ENCODE peak calls at places on chromosome 22, in four cellular contexts. D, N, R and J are unnamed samples.

GRCh38 chr22:46354993-46355305 is 19.4 kb downstream of the TRMU start:
- DNase-seq in D (no peak), N (no peak), R (no peak), J (no peak)

GRCh38 chr22:30159561-30160353 is 79.5 kb downstream of the HORMAD2 start:
- DNase-seq in D (peak; percentile 85), N (no peak), R (peak; percentile 64), J (no peak)

GRCh38 chr22:17366830-17367229 is 2.4 kb upstream of the CECR2 start:
- DNase-seq in D (peak; percentile 68), N (no peak), R (peak; percentile 33), J (peak; percentile 35)

GRCh38 chr22:46769191-46769675 is 6.8 kb downstream of the TBC1D22A start:
- DNase-seq in D (no peak), N (no peak), R (no peak), J (no peak)

GRCh38 chr22:50528682-50529415 is 963 bp downstream of the TYMP start:
- DNase-seq in D (no peak), N (no peak), R (no peak), J (no peak)

GRCh38 chr22:39940757-39941305 is 19.4 kb upstream of the TMA7B start:
- DNase-seq in D (no peak), N (peak; percentile 60), R (no peak), J (no peak)

GRCh38 chr22:20741008-20741633 is 32.8 kb upstream of the SERPIND1 start:
- DNase-seq in D (no peak), N (no peak), R (no peak), J (no peak)

GRCh38 chr22:32910358-32910757 is 108.9 kb downstream of the TIMP3 start:
- DNase-seq in D (no peak), N (no peak), R (no peak), J (no peak)

GRCh38 chr22:27918351-27919221 is 470 bp downstream of the PITPNB start:
- DNase-seq in D (peak; percentile 59), N (peak; percentile 50), R (peak; percentile 41), J (peak; percentile 61)

GRCh38 chr22:33898121-33898520 is 22.2 kb downstream of the LARGE1 start:
- DNase-seq in D (no peak), N (no peak), R (no peak), J (no peak)

GRCh38 chr22:34414467-34415440 is 494.5 kb upstream of the LARGE1 start:
- DNase-seq in D (peak; percentile 1), N (no peak), R (peak; percentile 66), J (peak; percentile 79)

GRCh38 chr22:17891427-17892167 is 117.3 kb upstream of the BID start:
- DNase-seq in D (no peak), N (no peak), R (no peak), J (peak; percentile 61)

GRCh38 chr22:46843691-46844297 is 81.3 kb downstream of the TBC1D22A start:
- DNase-seq in D (no peak), N (no peak), R (no peak), J (no peak)

GRCh38 chr22:23108324-23109078 is 33.3 kb downstream of the RSPH14 start:
- DNase-seq in D (no peak), N (no peak), R (no peak), J (no peak)
- H3K27ac ChIP-seq in D (no peak overlapping the region), N (no peak overlapping the region), R (no peak overlapping the region), J (peak overlapping the region; percentile 92)

GRCh38 chr22:35837328-35837727 is 119.7 kb downstream of the APOL5 start:
- DNase-seq in D (no peak), N (no peak), R (no peak), J (no peak)

GRCh38 chr22:35830305-35830704 is 112.6 kb downstream of the APOL5 start:
- DNase-seq in D (no peak), N (no peak), R (no peak), J (no peak)

GRCh38 chr22:35835267-35835997 is 117.8 kb downstream of the APOL5 start:
- DNase-seq in D (no peak), N (no peak), R (no peak), J (no peak)

GRCh38 chr22:35835998-35836691 is 118.5 kb downstream of the APOL5 start:
- DNase-seq in D (peak; percentile 91), N (no peak), R (peak; percentile 75), J (no peak)

DNA sequence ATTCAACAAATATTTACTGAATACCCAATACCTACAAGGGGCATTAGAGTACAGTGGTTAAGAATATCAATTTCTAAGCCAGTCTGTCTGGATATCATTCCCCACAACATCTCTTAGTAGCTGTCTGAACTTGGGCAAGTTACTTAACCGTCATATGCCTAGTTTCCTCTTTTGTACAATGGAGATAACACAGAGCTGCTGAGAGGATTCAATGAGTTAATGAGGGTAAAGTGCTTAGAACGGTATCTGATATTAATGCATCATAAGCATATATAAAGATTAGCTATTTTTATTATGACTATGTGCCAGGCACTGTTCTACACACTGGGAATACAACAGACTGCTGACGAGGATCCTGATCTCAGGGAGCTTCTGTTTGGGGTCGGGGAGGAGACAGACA is 116.4 kb downstream of the APOL5 start:
- DNase-seq in D (no peak), N (no peak), R (no peak), J (no peak)
- H3K4me3 ChIP-seq in D (peak overlapping the region; percentile 90), N (no peak overlapping the region), R (peak overlapping the region; percentile 52), J (no peak overlapping the region)

GRCh38 chr22:19621372-19622060 is 92.8 kb upstream of the SEPTIN5 start:
- DNase-seq in D (peak; percentile 23), N (no peak), R (no peak), J (no peak)

GRCh38 chr22:19625331-19626041 is 88.8 kb upstream of the SEPTIN5 start:
- DNase-seq in D (no peak), N (no peak), R (no peak), J (no peak)

GRCh38 chr22:19619144-19620009 is 94.9 kb upstream of the SEPTIN5 start:
- DNase-seq in D (no peak), N (no peak), R (no peak), J (peak; percentile 71)

GRCh38 chr22:19620742-19621371 is 93.4 kb upstream of the SEPTIN5 start:
- DNase-seq in D (peak; percentile 26), N (no peak), R (no peak), J (no peak)

DNA sequence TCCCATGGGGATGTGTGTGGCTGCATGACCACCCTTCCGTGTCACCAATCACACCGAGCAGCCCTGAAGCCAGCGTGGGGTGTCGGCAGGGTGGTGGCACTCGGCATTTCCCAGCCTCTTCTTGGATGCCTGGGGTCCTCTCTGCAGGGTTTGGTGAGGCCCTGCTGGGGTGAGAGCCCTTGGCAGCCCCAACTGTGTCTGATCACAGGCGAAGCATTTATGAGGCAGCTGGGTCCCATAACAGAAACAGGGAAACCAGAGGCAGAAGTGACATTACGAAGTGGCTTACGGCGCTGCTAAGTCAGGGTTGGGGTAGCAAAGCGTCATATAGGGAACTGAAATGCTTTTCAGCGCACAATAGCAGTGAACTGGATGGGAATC is 92.3 kb upstream of the SEPTIN5 start:
- DNase-seq in D (no peak), N (no peak), R (no peak), J (no peak)
- H3K27ac ChIP-seq in D (no peak overlapping the region), N (no peak overlapping the region), R (no peak overlapping the region), J (no peak overlapping the region)

GRCh38 chr22:41697126-41697775 is 2.1 kb upstream of the MEI1 start:
- DNase-seq in D (peak; percentile 92), N (peak; percentile 85), R (peak; percentile 79), J (peak; percentile 92)
- H3K4me3 ChIP-seq in D (no peak overlapping the region), N (no peak overlapping the region), R (no peak overlapping the region), J (peak overlapping the region; percentile 5)

GRCh38 chr22:24965822-24966626 is 13.5 kb downstream of the KIAA1671 start:
- DNase-seq in D (no peak), N (no peak), R (peak; percentile 33), J (no peak)
- H3K27ac ChIP-seq in D (peak overlapping the region; percentile 8), N (no peak overlapping the region), R (peak overlapping the region; percentile 62), J (no peak overlapping the region)